ENCODE peak calls at places on chromosome 6, in eight cellular contexts. K is HFFc6, U is GM12865, F is GM20000, N is cardiac fibroblast, D is Calu3, Y is omental fat pad, T is bronchial epithelial cell. M is an unnamed sample.

GRCh38 chr6:42777126-42777822 is 4.6 kb upstream of the BICRAL start:
- DNase-seq in K (peak), U (peak), F (peak), N (peak), D (no peak), Y (no peak), T (peak), M (no peak)

GRCh38 chr6:108876929-108877775 is 28.9 kb downstream of the ARMC2 start:
- DNase-seq in K (peak), U (no peak), F (no peak), N (peak), D (no peak), Y (peak), T (no peak), M (no peak)

GRCh38 chr6:53066874-53067273 is 1.7 kb downstream of the FBXO9 start:
- DNase-seq in K (no peak), U (no peak), F (no peak), N (no peak), D (no peak), Y (no peak), T (no peak), M (no peak)

GRCh38 chr6:136593748-136594490 is 43.7 kb upstream of the MAP7 start:
- DNase-seq in K (peak), U (peak), F (peak), N (peak), D (peak), Y (no peak), T (peak), M (peak)

GRCh38 chr6:36970892-36971842 is 14.8 kb downstream of the MTCH1 start:
- DNase-seq in K (no peak), U (no peak), F (no peak), N (no peak), D (no peak), Y (no peak), T (no peak), M (no peak)

GRCh38 chr6:151488226-151488625 is 5.6 kb upstream of the CCDC170 start:
- DNase-seq in K (no peak), U (no peak), F (no peak), N (peak), D (no peak), Y (no peak), T (peak), M (no peak)

GRCh38 chr6:131265939-131266338 is 130.7 kb downstream of the AKAP7 start:
- DNase-seq in K (no peak), U (no peak), F (no peak), N (no peak), D (no peak), Y (no peak), T (no peak), M (no peak)

GRCh38 chr6:8219352-8219943 is 117.1 kb upstream of the EEF1E1 start:
- DNase-seq in K (peak), U (peak), F (peak), N (peak), D (peak), Y (no peak), T (peak), M (peak)

GRCh38 chr6:130997061-130997753 is 65.8 kb downstream of the EPB41L2 start:
- DNase-seq in K (no peak), U (no peak), F (no peak), N (peak), D (no peak), Y (no peak), T (no peak), M (peak)

GRCh38 chr6:1770435-1770843 is 160.7 kb downstream of the FOXC1 start:
- DNase-seq in K (peak), U (peak), F (peak), N (no peak), D (peak), Y (no peak), T (no peak), M (no peak)

GRCh38 chr6:122610690-122611455 is 668 bp downstream of the PKIB start:
- DNase-seq in K (no peak), U (peak), F (peak), N (peak), D (peak), Y (no peak), T (peak), M (peak)

GRCh38 chr6:123715243-123715863 is 78.6 kb upstream of the TRDN start:
- DNase-seq in K (no peak), U (peak), F (peak), N (peak), D (peak), Y (no peak), T (peak), M (peak)

GRCh38 chr6:164695896-164696295 is 613.5 kb downstream of the C6orf118 start:
- DNase-seq in K (no peak), U (no peak), F (no peak), N (peak), D (no peak), Y (no peak), T (no peak), M (peak)

GRCh38 chr6:142440603-142441293 is 138.9 kb downstream of the ADGRG6 start:
- DNase-seq in K (no peak), U (no peak), F (no peak), N (no peak), D (no peak), Y (no peak), T (no peak), M (no peak)

GRCh38 chr6:107132330-107132954 is 17.1 kb upstream of the BEND3 start:
- DNase-seq in K (peak), U (peak), F (no peak), N (peak), D (peak), Y (no peak), T (peak), M (peak)

GRCh38 chr6:135085700-135086413 is 31.2 kb upstream of the HBS1L start:
- DNase-seq in K (no peak), U (peak), F (peak), N (no peak), D (no peak), Y (no peak), T (no peak), M (no peak)

GRCh38 chr6:2940010-2940850 is 31.1 kb downstream of the SERPINB6 start:
- DNase-seq in K (no peak), U (peak), F (peak), N (no peak), D (no peak), Y (no peak), T (no peak), M (no peak)

GRCh38 chr6:149065658-149066556 is 251.6 kb upstream of the TAB2 start:
- DNase-seq in K (no peak), U (peak), F (peak), N (peak), D (no peak), Y (no peak), T (no peak), M (no peak)

GRCh38 chr6:13537527-13537897 is 36.9 kb upstream of the SIRT5 start:
- DNase-seq in K (no peak), U (no peak), F (no peak), N (no peak), D (no peak), Y (no peak), T (no peak), M (peak)

GRCh38 chr6:159595173-159595572 is 97.9 kb downstream of the SOD2 start:
- DNase-seq in K (peak), U (no peak), F (no peak), N (peak), D (peak), Y (no peak), T (peak), M (peak)

GRCh38 chr6:111642463-111643158 is 36.9 kb upstream of the TRAF3IP2 start:
- DNase-seq in K (peak), U (peak), F (peak), N (peak), D (peak), Y (no peak), T (peak), M (peak)

GRCh38 chr6:29502597-29502996 is 14.8 kb upstream of the MAS1L start:
- DNase-seq in K (no peak), U (no peak), F (no peak), N (peak), D (no peak), Y (no peak), T (peak), M (peak)

GRCh38 chr6:53593001-53593488 is 48.1 kb upstream of the GCLC start:
- DNase-seq in K (peak), U (no peak), F (no peak), N (peak), D (no peak), Y (no peak), T (peak), M (no peak)

GRCh38 chr6:142542704-142543233 is 241.0 kb downstream of the ADGRG6 start:
- DNase-seq in K (peak), U (no peak), F (no peak), N (peak), D (no peak), Y (peak), T (peak), M (no peak)

GRCh38 chr6:56851541-56852248 is 103.2 kb upstream of the BEND6 start:
- DNase-seq in K (peak), U (peak), F (peak), N (peak), D (peak), Y (no peak), T (peak), M (peak)

GRCh38 chr6:2558861-2559811 is 191.6 kb downstream of the MYLK4 start:
- DNase-seq in K (no peak), U (no peak), F (no peak), N (no peak), D (no peak), Y (no peak), T (no peak), M (no peak)

GRCh38 chr6:136030131-136030530 is 178.6 kb downstream of the PDE7B start:
- DNase-seq in K (no peak), U (no peak), F (no peak), N (no peak), D (no peak), Y (no peak), T (no peak), M (no peak)

GRCh38 chr6:109795994-109796555 is 105.0 kb downstream of the FIG4 start:
- DNase-seq in K (peak), U (peak), F (peak), N (peak), D (no peak), Y (no peak), T (no peak), M (peak)

GRCh38 chr6:28764761-28765282 is 159.0 kb downstream of the TRIM27 start:
- DNase-seq in K (no peak), U (no peak), F (no peak), N (no peak), D (no peak), Y (no peak), T (no peak), M (no peak)

GRCh38 chr6:52077180-52077884 is 10.1 kb downstream of the PKHD1 start:
- DNase-seq in K (no peak), U (no peak), F (no peak), N (no peak), D (peak), Y (no peak), T (no peak), M (no peak)

GRCh38 chr6:157814883-157815282 is 8.2 kb upstream of the SNX9 start:
- DNase-seq in K (no peak), U (peak), F (no peak), N (no peak), D (no peak), Y (no peak), T (no peak), M (no peak)

GRCh38 chr6:26299286-26300042 is 65.5 kb upstream of the BTN3A2 start:
- DNase-seq in K (peak), U (peak), F (no peak), N (peak), D (no peak), Y (no peak), T (no peak), M (no peak)

GRCh38 chr6:120899932-120900331 is 434.3 kb downstream of the TBC1D32 start:
- DNase-seq in K (no peak), U (no peak), F (no peak), N (no peak), D (no peak), Y (no peak), T (peak), M (no peak)

GRCh38 chr6:130906736-130907381 is 79.7 kb downstream of the SMLR1 start:
- DNase-seq in K (peak), U (peak), F (no peak), N (peak), D (no peak), Y (no peak), T (peak), M (peak)

GRCh38 chr6:157609556-157609955 is 213.5 kb upstream of the SNX9 start:
- DNase-seq in K (no peak), U (no peak), F (no peak), N (no peak), D (no peak), Y (no peak), T (no peak), M (no peak)

GRCh38 chr6:32397252-32397920 is 9.6 kb downstream of the BTNL2 start:
- DNase-seq in K (peak), U (peak), F (peak), N (peak), D (no peak), Y (no peak), T (peak), M (no peak)

GRCh38 chr6:84618046-84618752 is 146.2 kb downstream of the TBX18 start:
- DNase-seq in K (peak), U (no peak), F (no peak), N (peak), D (no peak), Y (no peak), T (peak), M (peak)

GRCh38 chr6:54868556-54868955 is 22.0 kb downstream of the FAM83B start:
- DNase-seq in K (no peak), U (no peak), F (no peak), N (no peak), D (no peak), Y (no peak), T (no peak), M (no peak)

GRCh38 chr6:16305788-16306187 is 67.4 kb downstream of the GMPR start:
- DNase-seq in K (no peak), U (no peak), F (no peak), N (no peak), D (no peak), Y (no peak), T (no peak), M (no peak)
- TF ChIP-seq CTCF in K (no peak), U (no peak), F (no peak), N (no peak), D (no peak), Y (no peak), T (no peak), M (no peak)

GRCh38 chr6:15596241-15596896 is 66.5 kb downstream of the DTNBP1 start:
- DNase-seq in K (no peak), U (no peak), F (no peak), N (no peak), D (no peak), Y (no peak), T (no peak), M (no peak)
- TF ChIP-seq CTCF in K (no peak), U (no peak), F (no peak), N (no peak), D (no peak), Y (no peak), T (no peak), M (no peak)

GRCh38 chr6:7087066-7087465 is 20.7 kb upstream of the RREB1 start:
- DNase-seq in K (peak), U (no peak), F (no peak), N (peak), D (no peak), Y (no peak), T (no peak), M (peak)
- TF ChIP-seq CTCF in K (no peak), U (peak), F (no peak), N (peak), D (no peak), Y (no peak), T (no peak), M (peak)

GRCh38 chr6:41191569-41191968 is 9.4 kb downstream of the TREML2 start:
- DNase-seq in K (no peak), U (peak), F (peak), N (peak), D (peak), Y (no peak), T (no peak), M (peak)
- TF ChIP-seq CTCF in K (peak), U (peak), F (peak), N (peak), D (peak), Y (no peak), T (peak), M (peak)

GRCh38 chr6:79078057-79078969 is at the start of gene PHIP:
- DNase-seq in K (peak), U (peak), F (peak), N (peak), D (peak), Y (peak), T (peak), M (peak)
- TF ChIP-seq CTCF in K (no peak), U (no peak), F (no peak), N (no peak), D (no peak), Y (no peak), T (no peak), M (no peak)

GRCh38 chr6:35673755-35674154 is 15.0 kb downstream of the FKBP5 start:
- DNase-seq in K (no peak), U (no peak), F (no peak), N (no peak), D (no peak), Y (no peak), T (no peak), M (no peak)

GRCh38 chr6:35668096-35668495 is 20.6 kb downstream of the FKBP5 start:
- DNase-seq in K (no peak), U (no peak), F (no peak), N (no peak), D (no peak), Y (no peak), T (no peak), M (peak)

GRCh38 chr6:35665573-35665972 is 23.1 kb downstream of the FKBP5 start:
- DNase-seq in K (no peak), U (peak), F (peak), N (no peak), D (no peak), Y (no peak), T (no peak), M (no peak)

GRCh38 chr6:35668708-35669440 is 19.8 kb downstream of the FKBP5 start:
- DNase-seq in K (no peak), U (no peak), F (no peak), N (peak), D (no peak), Y (no peak), T (peak), M (no peak)

GRCh38 chr6:35669441-35669776 is 19.3 kb downstream of the FKBP5 start:
- DNase-seq in K (no peak), U (peak), F (no peak), N (peak), D (no peak), Y (no peak), T (peak), M (peak)
- TF ChIP-seq CTCF in K (no peak), U (no peak), F (no peak), N (no peak), D (no peak), Y (no peak), T (no peak), M (no peak)

DNA sequence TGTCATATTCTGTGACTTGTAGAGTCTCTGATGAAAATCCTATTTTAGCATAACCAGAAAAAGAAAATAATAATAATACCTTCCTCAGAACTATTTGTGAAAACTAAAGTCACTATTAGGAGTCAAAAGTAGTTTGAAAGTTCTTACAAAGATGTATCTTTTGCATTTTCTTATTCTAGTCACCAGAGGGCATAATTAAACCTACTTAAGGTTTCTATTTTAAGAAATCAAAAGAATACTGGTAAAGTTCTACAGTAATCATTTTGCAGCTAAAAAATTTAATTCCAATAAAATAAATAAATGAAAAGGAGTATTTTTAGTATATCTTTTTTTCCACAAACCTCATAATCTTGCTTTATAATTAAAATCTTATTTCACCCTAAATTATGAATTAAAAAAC is 28.0 kb upstream of the MCM9 start:
- DNase-seq in K (no peak), U (no peak), F (no peak), N (peak), D (no peak), Y (no peak), T (peak), M (peak)
- TF ChIP-seq CTCF in K (peak), U (no peak), F (no peak), N (peak), D (no peak), Y (no peak), T (no peak), M (no peak)

M was measured in endothelial cell of umbilical vein.